ENCODE peak calls at places on chromosomes 6 and 20, in six cellular contexts. One of them, this sample, is unnamed.

GRCh38 chr20:62135573-62136266 is 7.5 kb downstream of the PSMA7 start:
- DNase-seq in endodermal cell: no peak
- DNase-seq in GM12878: no peak
- DNase-seq in mesenchymal stem cell: no peak
- DNase-seq in fibroblast of lung: no peak
- DNase-seq in GM23248: no peak
- DNase-seq in this sample: no peak

GRCh38 chr6:18861182-18861581 is 474.0 kb downstream of the RNF144B start:
- DNase-seq in endodermal cell: no peak
- DNase-seq in GM12878: no peak
- DNase-seq in mesenchymal stem cell: no peak
- DNase-seq in fibroblast of lung: no peak
- DNase-seq in GM23248: no peak
- DNase-seq in this sample: no peak

GRCh38 chr6:1094306-1094705 is 217.6 kb upstream of the FOXQ1 start:
- DNase-seq in endodermal cell: no peak
- DNase-seq in GM12878: no peak
- DNase-seq in mesenchymal stem cell: peak; percentile 63
- DNase-seq in fibroblast of lung: peak; percentile 86
- DNase-seq in GM23248: peak; percentile 73
- DNase-seq in this sample: no peak

GRCh38 chr20:13009682-13010406 is 1.1 kb downstream of the SPTLC3 start:
- DNase-seq in endodermal cell: no peak
- DNase-seq in GM12878: peak; percentile 77
- DNase-seq in mesenchymal stem cell: peak; percentile 92
- DNase-seq in fibroblast of lung: peak; percentile 99
- DNase-seq in GM23248: peak; percentile 94
- DNase-seq in this sample: no peak

GRCh38 chr20:4985658-4986057 is 15.7 kb downstream of the SLC23A2 start:
- DNase-seq in endodermal cell: no peak
- DNase-seq in GM12878: peak; percentile 24
- DNase-seq in mesenchymal stem cell: no peak
- DNase-seq in fibroblast of lung: no peak
- DNase-seq in GM23248: peak; percentile 14
- DNase-seq in this sample: no peak

GRCh38 chr6:157652601-157653363 is 170.3 kb upstream of the SNX9 start:
- DNase-seq in endodermal cell: no peak
- DNase-seq in GM12878: no peak
- DNase-seq in mesenchymal stem cell: no peak
- DNase-seq in fibroblast of lung: no peak
- DNase-seq in GM23248: no peak
- DNase-seq in this sample: no peak

GRCh38 chr6:148231572-148231971 is 111.1 kb upstream of the SASH1 start:
- DNase-seq in endodermal cell: no peak
- DNase-seq in GM12878: no peak
- DNase-seq in mesenchymal stem cell: no peak
- DNase-seq in fibroblast of lung: peak; percentile 21
- DNase-seq in GM23248: peak; percentile 64
- DNase-seq in this sample: no peak

GRCh38 chr6:94769197-94769596 is 808.1 kb upstream of the MANEA start:
- DNase-seq in endodermal cell: peak; percentile 53
- DNase-seq in GM12878: no peak
- DNase-seq in mesenchymal stem cell: no peak
- DNase-seq in fibroblast of lung: no peak
- DNase-seq in GM23248: no peak
- DNase-seq in this sample: no peak

GRCh38 chr6:123808556-123808955 is 4.9 kb downstream of the NKAIN2 start:
- DNase-seq in endodermal cell: no peak
- DNase-seq in GM12878: no peak
- DNase-seq in mesenchymal stem cell: no peak
- DNase-seq in fibroblast of lung: no peak
- DNase-seq in GM23248: no peak
- DNase-seq in this sample: no peak

GRCh38 chr20:17904027-17904426 is 64.6 kb downstream of the SNX5 start:
- DNase-seq in endodermal cell: no peak
- DNase-seq in GM12878: peak; percentile 64
- DNase-seq in mesenchymal stem cell: no peak
- DNase-seq in fibroblast of lung: no peak
- DNase-seq in GM23248: no peak
- DNase-seq in this sample: no peak

GRCh38 chr6:122426597-122426996 is 27.1 kb downstream of the HSF2 start:
- DNase-seq in endodermal cell: no peak
- DNase-seq in GM12878: no peak
- DNase-seq in mesenchymal stem cell: peak; percentile 44
- DNase-seq in fibroblast of lung: no peak
- DNase-seq in GM23248: no peak
- DNase-seq in this sample: no peak

GRCh38 chr6:56226946-56227879 is 20.2 kb downstream of the COL21A1 start:
- DNase-seq in endodermal cell: no peak
- DNase-seq in GM12878: no peak
- DNase-seq in mesenchymal stem cell: peak; percentile 45
- DNase-seq in fibroblast of lung: peak; percentile 93
- DNase-seq in GM23248: peak; percentile 90
- DNase-seq in this sample: no peak

GRCh38 chr6:111550953-111551352 is 54.7 kb downstream of the TRAF3IP2 start:
- DNase-seq in endodermal cell: peak; percentile 49
- DNase-seq in GM12878: no peak
- DNase-seq in mesenchymal stem cell: no peak
- DNase-seq in fibroblast of lung: no peak
- DNase-seq in GM23248: no peak
- DNase-seq in this sample: no peak

GRCh38 chr20:40294747-40295146 is 394.3 kb downstream of the MAFB start:
- DNase-seq in endodermal cell: no peak
- DNase-seq in GM12878: no peak
- DNase-seq in mesenchymal stem cell: no peak
- DNase-seq in fibroblast of lung: no peak
- DNase-seq in GM23248: no peak
- DNase-seq in this sample: no peak

GRCh38 chr20:47191074-47191673 is 165.3 kb downstream of the ZMYND8 start:
- DNase-seq in endodermal cell: no peak
- DNase-seq in GM12878: no peak
- DNase-seq in mesenchymal stem cell: no peak
- DNase-seq in fibroblast of lung: no peak
- DNase-seq in GM23248: peak; percentile 20
- DNase-seq in this sample: no peak

GRCh38 chr6:105831321-105831720 is 254.8 kb upstream of the PRDM1 start:
- DNase-seq in endodermal cell: no peak
- DNase-seq in GM12878: no peak
- DNase-seq in mesenchymal stem cell: peak; percentile 37
- DNase-seq in fibroblast of lung: no peak
- DNase-seq in GM23248: no peak
- DNase-seq in this sample: no peak

GRCh38 chr20:22303523-22303922 is 280.8 kb downstream of the FOXA2 start:
- DNase-seq in endodermal cell: peak; percentile 54
- DNase-seq in GM12878: no peak
- DNase-seq in mesenchymal stem cell: no peak
- DNase-seq in fibroblast of lung: no peak
- DNase-seq in GM23248: peak; percentile 17
- DNase-seq in this sample: no peak

GRCh38 chr6:68757821-68758220 is 122.7 kb downstream of the ADGRB3 start:
- DNase-seq in endodermal cell: no peak
- DNase-seq in GM12878: no peak
- DNase-seq in mesenchymal stem cell: no peak
- DNase-seq in fibroblast of lung: no peak
- DNase-seq in GM23248: no peak
- DNase-seq in this sample: no peak

GRCh38 chr6:140623498-140623897 is 1249.0 kb upstream of the CITED2 start:
- DNase-seq in endodermal cell: no peak
- DNase-seq in GM12878: no peak
- DNase-seq in mesenchymal stem cell: peak; percentile 28
- DNase-seq in fibroblast of lung: peak; percentile 92
- DNase-seq in GM23248: peak; percentile 70
- DNase-seq in this sample: no peak

GRCh38 chr6:71038966-71039365 is 82.1 kb upstream of the B3GAT2 start:
- DNase-seq in endodermal cell: no peak
- DNase-seq in GM12878: no peak
- DNase-seq in mesenchymal stem cell: no peak
- DNase-seq in fibroblast of lung: peak; percentile 26
- DNase-seq in GM23248: no peak
- DNase-seq in this sample: no peak

DNA sequence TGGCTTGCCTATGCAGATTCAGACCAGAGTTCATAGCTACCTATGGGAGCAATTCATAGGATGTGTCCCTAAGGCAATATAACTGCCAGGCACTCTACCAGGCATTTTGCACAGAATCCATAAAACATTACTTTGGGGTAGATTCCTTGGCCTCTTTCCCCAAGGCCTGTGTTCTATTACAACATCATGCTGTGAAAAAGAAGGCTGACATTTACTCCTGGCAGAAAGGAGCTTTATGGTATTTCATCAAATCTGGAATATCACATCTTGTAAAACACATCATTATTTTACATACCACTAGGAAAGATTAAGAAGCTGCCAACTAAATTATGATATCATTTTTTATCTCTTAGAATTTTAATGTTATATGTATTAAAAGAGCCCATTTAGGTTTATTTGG is 287.0 kb upstream of the MARCKS start:
- DNase-seq in endodermal cell: no peak
- DNase-seq in GM12878: no peak
- DNase-seq in mesenchymal stem cell: no peak
- DNase-seq in fibroblast of lung: peak; percentile 39
- DNase-seq in GM23248: peak; percentile 46
- DNase-seq in this sample: no peak
- H3K9ac ChIP-seq in endodermal cell: no peak overlapping the region
- H3K9ac ChIP-seq in GM12878: no peak overlapping the region
- H3K9ac ChIP-seq in mesenchymal stem cell: no peak overlapping the region
- H3K9ac ChIP-seq in fibroblast of lung: no peak overlapping the region
- H3K9ac ChIP-seq in GM23248: no peak overlapping the region
- H3K9ac ChIP-seq in this sample: no peak overlapping the region

GRCh38 chr6:137240168-137240567 is 21.0 kb upstream of the IFNGR1 start:
- DNase-seq in endodermal cell: no peak
- DNase-seq in GM12878: no peak
- DNase-seq in mesenchymal stem cell: peak; percentile 94
- DNase-seq in fibroblast of lung: peak; percentile 97
- DNase-seq in GM23248: peak; percentile 91
- DNase-seq in this sample: no peak

GRCh38 chr6:137246164-137246563 is 27.0 kb upstream of the IFNGR1 start:
- DNase-seq in endodermal cell: no peak
- DNase-seq in GM12878: no peak
- DNase-seq in mesenchymal stem cell: no peak
- DNase-seq in fibroblast of lung: no peak
- DNase-seq in GM23248: no peak
- DNase-seq in this sample: no peak

GRCh38 chr6:137236581-137237355 is 17.6 kb upstream of the IFNGR1 start:
- DNase-seq in endodermal cell: no peak
- DNase-seq in GM12878: no peak
- DNase-seq in mesenchymal stem cell: no peak
- DNase-seq in fibroblast of lung: no peak
- DNase-seq in GM23248: no peak
- DNase-seq in this sample: no peak

GRCh38 chr6:137237413-137238170 is 18.4 kb upstream of the IFNGR1 start:
- DNase-seq in endodermal cell: no peak
- DNase-seq in GM12878: no peak
- DNase-seq in mesenchymal stem cell: peak; percentile 89
- DNase-seq in fibroblast of lung: peak; percentile 60
- DNase-seq in GM23248: peak; percentile 73
- DNase-seq in this sample: no peak

GRCh38 chr6:137241481-137242011 is 22.4 kb upstream of the IFNGR1 start:
- DNase-seq in endodermal cell: no peak
- DNase-seq in GM12878: no peak
- DNase-seq in mesenchymal stem cell: no peak
- DNase-seq in fibroblast of lung: peak; percentile 60
- DNase-seq in GM23248: peak; percentile 51
- DNase-seq in this sample: no peak
- H3K9ac ChIP-seq in endodermal cell: no peak overlapping the region
- H3K9ac ChIP-seq in GM12878: no peak overlapping the region
- H3K9ac ChIP-seq in mesenchymal stem cell: peak overlapping the region; percentile 55
- H3K9ac ChIP-seq in fibroblast of lung: no peak overlapping the region
- H3K9ac ChIP-seq in GM23248: no peak overlapping the region
- H3K9ac ChIP-seq in this sample: no peak overlapping the region

DNA sequence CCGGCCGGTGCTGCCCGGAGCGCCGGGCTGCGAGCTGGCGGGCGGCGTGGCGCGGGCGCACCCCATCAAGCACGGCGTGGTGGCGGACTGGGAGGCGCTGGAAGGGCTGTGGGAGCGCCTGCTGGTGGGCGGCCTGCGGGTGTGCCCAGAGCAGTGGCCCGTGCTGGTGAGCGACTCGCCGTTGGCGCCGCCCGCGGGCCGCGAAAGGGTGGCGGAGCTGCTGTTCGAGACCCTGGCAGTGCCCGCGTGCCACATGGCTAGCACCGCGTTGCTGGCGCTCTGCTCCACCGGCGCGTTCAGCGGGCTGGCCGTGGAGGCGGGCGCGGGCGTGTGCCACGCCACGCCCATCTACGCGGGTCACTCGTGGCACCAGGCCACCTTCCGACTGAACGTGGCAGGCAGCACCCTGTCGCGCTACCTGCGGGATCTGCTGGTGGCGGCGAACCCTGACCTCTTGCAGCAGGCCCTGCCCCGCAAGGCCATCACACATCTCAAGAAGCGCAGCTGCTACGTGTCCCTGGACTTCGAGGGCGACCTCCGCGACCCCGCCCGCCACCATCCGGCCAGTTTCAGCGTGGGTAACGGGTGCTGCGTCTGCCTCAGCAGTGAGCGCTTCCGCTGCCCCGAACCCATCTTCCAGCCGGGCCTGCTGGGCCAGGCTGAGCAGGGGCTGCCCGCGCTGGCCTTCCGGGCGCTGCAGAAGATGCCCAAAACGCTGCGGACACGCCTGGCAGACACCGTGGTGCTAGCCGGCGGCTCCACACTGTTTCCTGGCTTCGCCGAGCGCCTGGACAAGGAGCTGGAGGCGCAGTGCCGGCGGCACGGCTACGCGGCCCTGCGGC is 723 bp downstream of the ACTL10 start:
- DNase-seq in endodermal cell: peak; percentile 70
- DNase-seq in GM12878: no peak
- DNase-seq in mesenchymal stem cell: no peak
- DNase-seq in fibroblast of lung: peak; percentile 66
- DNase-seq in GM23248: no peak
- DNase-seq in this sample: peak; percentile 89
- H3K9ac ChIP-seq in endodermal cell: no peak overlapping the region
- H3K9ac ChIP-seq in GM12878: peak overlapping the region; percentile 36
- H3K9ac ChIP-seq in mesenchymal stem cell: peak overlapping the region; percentile 87
- H3K9ac ChIP-seq in fibroblast of lung: peak overlapping the region; percentile 66
- H3K9ac ChIP-seq in GM23248: peak overlapping the region; percentile 52
- H3K9ac ChIP-seq in this sample: no peak overlapping the region

DNA sequence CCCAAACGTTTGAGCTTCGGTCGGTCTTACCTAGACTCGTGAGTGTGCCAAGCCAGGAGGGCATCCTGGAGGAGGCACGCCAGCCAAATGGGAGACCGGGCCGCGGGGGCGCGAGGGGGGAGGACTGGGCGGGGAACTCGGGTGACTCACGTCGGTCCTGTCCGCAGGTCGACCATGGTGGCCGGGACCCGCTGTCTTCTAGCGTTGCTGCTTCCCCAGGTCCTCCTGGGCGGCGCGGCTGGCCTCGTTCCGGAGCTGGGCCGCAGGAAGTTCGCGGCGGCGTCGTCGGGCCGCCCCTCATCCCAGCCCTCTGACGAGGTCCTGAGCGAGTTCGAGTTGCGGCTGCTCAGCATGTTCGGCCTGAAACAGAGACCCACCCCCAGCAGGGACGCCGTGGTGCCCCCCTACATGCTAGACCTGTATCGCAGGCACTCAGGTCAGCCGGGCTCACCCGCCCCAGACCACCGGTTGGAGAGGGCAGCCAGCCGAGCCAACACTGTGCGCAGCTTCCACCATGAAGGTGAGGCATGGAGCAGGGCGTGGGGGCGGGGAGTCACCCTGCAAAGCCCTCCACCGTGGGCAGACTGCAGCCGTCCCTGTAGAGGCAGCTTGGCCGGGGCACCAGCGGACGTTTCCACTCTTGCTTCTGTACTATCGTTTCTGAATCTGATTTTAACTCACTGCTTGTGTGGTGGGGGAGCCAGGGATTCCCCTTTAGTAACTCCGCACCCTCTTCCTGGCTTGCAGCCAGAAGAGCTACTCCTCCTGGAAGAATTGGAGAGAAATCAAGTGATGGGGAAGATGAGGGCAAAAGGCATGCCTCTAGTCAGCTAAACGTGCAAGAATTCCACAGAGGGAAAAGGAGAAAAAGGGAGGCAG is 2.7 kb downstream of the BMP2 start:
- DNase-seq in endodermal cell: peak; percentile 87
- DNase-seq in GM12878: no peak
- DNase-seq in mesenchymal stem cell: peak; percentile 67
- DNase-seq in fibroblast of lung: peak; percentile 43
- DNase-seq in GM23248: peak; percentile 60
- DNase-seq in this sample: peak; percentile 65
- H3K9ac ChIP-seq in endodermal cell: peak overlapping the region; percentile 81
- H3K9ac ChIP-seq in GM12878: no peak overlapping the region
- H3K9ac ChIP-seq in mesenchymal stem cell: peak overlapping the region; percentile 87
- H3K9ac ChIP-seq in fibroblast of lung: peak overlapping the region; percentile 18
- H3K9ac ChIP-seq in GM23248: peak overlapping the region; percentile 7
- H3K9ac ChIP-seq in this sample: no peak overlapping the region